ENCODE peak calls at places on chromosomes 7 and 10, in ten cellular contexts. V is upper lobe of left lung, O is heart right ventricle, N is H9, Q is retinal pigment epithelial cell, J is fibroblast of mammary gland, G is heart left ventricle, K is GM10248, W is astrocyte, I is spleen. B is an unnamed sample.

GRCh38 chr7:78605131-78605530 is 806.6 kb downstream of the PHTF2 start:
- DNase-seq in V (no peak), O (no peak), N (no peak), Q (no peak), J (peak; percentile 5), G (no peak), K (no peak), W (peak; percentile 7), I (no peak), B (no peak)

GRCh38 chr7:28096713-28097112 is 83.9 kb downstream of the JAZF1 start:
- DNase-seq in V (peak; percentile 61), O (peak; percentile 63), N (no peak), Q (no peak), J (peak; percentile 77), G (peak; percentile 57), K (peak; percentile 65), W (no peak), I (no peak), B (no peak)

GRCh38 chr10:83346216-83346910 is 792.9 kb upstream of the GHITM start:
- DNase-seq in V (no peak), O (no peak), N (no peak), Q (no peak), J (no peak), G (no peak), K (no peak), W (peak; percentile 82), I (no peak), B (no peak)

GRCh38 chr10:97816609-97817008 is 33.0 kb upstream of the GOLGA7B start:
- DNase-seq in V (no peak), O (no peak), N (no peak), Q (no peak), J (no peak), G (no peak), K (no peak), W (no peak), I (no peak), B (no peak)

GRCh38 chr7:87110778-87111177 is 41.5 kb upstream of the DMTF1 start:
- DNase-seq in V (no peak), O (no peak), N (no peak), Q (peak; percentile 2), J (peak; percentile 58), G (no peak), K (no peak), W (peak; percentile 51), I (no peak), B (no peak)

GRCh38 chr7:96285579-96285978 is 36.3 kb downstream of the SLC25A13 start:
- DNase-seq in V (no peak), O (no peak), N (no peak), Q (no peak), J (no peak), G (no peak), K (peak; percentile 39), W (no peak), I (no peak), B (no peak)

GRCh38 chr7:84913731-84914130 is 273.1 kb downstream of the SEMA3D start:
- DNase-seq in V (no peak), O (no peak), N (no peak), Q (no peak), J (peak; percentile 48), G (no peak), K (no peak), W (peak; percentile 20), I (no peak), B (no peak)

GRCh38 chr10:122532601-122533266 is 27.8 kb upstream of the DMBT1 start:
- DNase-seq in V (no peak), O (no peak), N (no peak), Q (no peak), J (no peak), G (no peak), K (no peak), W (no peak), I (no peak), B (no peak)

GRCh38 chr10:123013456-123014419 is 4.9 kb downstream of the ACADSB start:
- DNase-seq in V (no peak), O (no peak), N (no peak), Q (no peak), J (peak; percentile 36), G (no peak), K (no peak), W (no peak), I (peak; percentile 74), B (no peak)

DNA sequence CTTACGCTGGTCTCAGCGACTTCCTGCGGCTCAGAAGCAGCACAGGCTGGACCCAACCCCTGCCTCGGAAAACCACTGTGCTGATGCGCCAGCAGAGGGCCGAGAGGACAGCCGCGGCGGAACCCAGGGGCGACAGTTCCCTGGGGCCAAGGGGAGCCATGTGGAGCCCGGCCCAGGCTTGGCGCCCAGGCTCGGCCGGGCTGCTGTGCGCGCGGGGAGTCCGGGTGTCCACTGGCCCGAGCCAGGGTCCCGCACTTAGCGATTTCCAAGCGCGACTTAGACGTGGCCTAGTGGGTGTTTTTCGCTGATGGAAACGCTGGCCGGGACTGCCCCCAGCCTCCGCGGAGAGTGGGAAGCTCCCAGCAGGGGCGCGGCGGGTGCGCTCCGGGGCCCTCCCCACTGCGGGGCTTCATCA is 18.6 kb upstream of the ZNF32 start:
- DNase-seq in V (no peak), O (no peak), N (peak; percentile 73), Q (no peak), J (peak; percentile 34), G (no peak), K (no peak), W (peak; percentile 20), I (no peak), B (no peak)
- TF ChIP-seq CTCF in V (peak; percentile 37), O (peak; percentile 11), N (peak; percentile 65), Q (peak; percentile 52), J (peak; percentile 38), G (peak; percentile 50), K (no peak), W (peak; percentile 30), I (peak; percentile 38), B (peak; percentile 51)

DNA sequence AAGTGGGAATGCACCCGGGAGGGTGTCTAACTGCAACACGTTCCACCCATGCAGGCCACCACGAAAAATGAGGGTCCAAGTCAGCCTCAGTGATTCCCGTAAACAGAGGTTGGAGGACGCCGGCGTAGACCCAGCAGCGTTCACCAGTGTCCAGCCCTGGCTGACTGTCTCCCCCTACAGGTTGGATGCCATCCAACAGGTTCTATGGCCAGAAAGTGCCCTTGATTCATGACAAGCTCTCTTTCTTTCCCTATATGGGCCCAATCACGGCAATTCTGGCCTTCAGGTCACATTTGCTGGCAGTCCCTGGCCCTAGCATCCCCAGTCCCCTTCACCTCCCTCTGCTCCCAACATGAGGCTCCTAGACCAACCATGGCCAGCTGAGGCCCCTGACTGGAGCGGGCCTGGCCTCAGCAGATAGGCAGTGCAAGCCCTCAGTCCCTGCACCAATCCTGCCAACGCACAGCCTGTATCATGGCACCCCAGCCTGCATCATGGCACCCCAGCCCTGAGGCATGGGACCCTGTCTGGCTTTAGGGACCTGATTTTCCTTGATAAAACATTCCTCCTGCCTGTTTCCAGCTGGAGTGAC is 227.4 kb downstream of the GRID1 start:
- DNase-seq in V (no peak), O (no peak), N (peak; percentile 76), Q (no peak), J (no peak), G (no peak), K (peak; percentile 48), W (no peak), I (no peak), B (no peak)
- TF ChIP-seq CTCF in V (no peak), O (no peak), N (peak; percentile 88), Q (peak; percentile 1), J (no peak), G (peak; percentile 45), K (no peak), W (no peak), I (peak; percentile 64), B (peak; percentile 75)

GRCh38 chr7:104642551-104642950 is 314.1 kb downstream of the LHFPL3 start:
- DNase-seq in V (no peak), O (no peak), N (no peak), Q (no peak), J (no peak), G (no peak), K (no peak), W (no peak), I (no peak), B (no peak)

DNA sequence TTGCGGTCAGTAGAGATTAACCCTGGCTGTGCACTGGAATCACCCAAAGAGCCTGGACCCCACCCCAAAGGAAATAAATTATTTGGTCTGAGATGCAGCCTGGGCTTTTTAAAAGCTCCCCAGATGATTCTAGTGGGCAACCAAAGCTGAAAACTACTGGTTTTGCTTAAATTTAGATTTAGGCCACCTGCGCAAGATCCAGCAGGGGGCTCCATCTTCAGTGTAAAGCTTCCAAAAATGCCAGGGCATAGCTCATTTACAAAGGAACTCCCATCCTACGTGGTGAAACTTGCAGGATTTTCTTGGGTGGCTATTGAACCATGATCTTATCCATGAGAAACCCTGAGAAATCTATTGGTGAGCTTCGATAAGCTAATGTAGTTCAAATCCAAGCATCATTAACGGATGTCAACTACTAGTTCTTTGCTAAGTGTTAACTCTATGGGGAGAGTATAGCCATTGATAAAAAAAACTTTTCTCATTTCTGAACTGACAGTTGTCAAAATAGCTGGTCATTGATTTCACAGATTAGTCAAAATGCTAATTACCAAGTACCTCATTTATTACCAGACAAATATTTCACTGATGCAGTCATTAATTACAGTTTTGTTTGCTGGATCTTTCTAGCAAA is 315.3 kb downstream of the LHFPL3 start:
- DNase-seq in V (no peak), O (no peak), N (peak; percentile 48), Q (no peak), J (peak; percentile 18), G (no peak), K (no peak), W (no peak), I (no peak), B (no peak)
- TF ChIP-seq CTCF in V (no peak), O (no peak), N (peak; percentile 72), Q (peak; percentile 78), J (peak; percentile 58), G (peak; percentile 29), K (peak; percentile 28), W (peak; percentile 54), I (no peak), B (peak; percentile 74)

DNA sequence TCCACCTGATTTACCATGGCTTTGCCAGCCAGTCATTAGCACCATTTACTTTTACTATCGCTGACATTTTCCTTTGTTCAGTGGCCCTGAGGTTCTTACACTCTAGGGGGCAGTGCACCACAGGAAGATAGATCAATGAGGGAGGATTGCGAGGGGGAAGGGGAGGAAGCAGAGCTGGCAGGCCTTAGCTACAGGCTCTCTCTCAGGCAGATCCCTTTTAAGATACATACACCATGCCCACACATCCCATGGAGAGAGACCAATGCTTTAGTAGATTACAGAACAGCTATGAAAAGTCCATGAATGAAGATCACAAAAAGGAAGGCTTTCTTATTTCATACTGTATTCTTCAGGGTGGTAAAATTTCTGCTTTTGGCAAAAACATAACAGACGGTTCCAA is 47.4 kb downstream of the DENND11 start:
- DNase-seq in V (peak; percentile 66), O (peak; percentile 73), N (peak; percentile 76), Q (peak; percentile 48), J (peak; percentile 70), G (peak; percentile 52), K (peak; percentile 62), W (peak; percentile 50), I (no peak), B (no peak)
- TF ChIP-seq CTCF in V (peak; percentile 51), O (peak; percentile 48), N (peak; percentile 82), Q (peak; percentile 89), J (peak; percentile 76), G (peak; percentile 71), K (peak; percentile 80), W (peak; percentile 80), I (peak; percentile 75), B (peak; percentile 83)